ENCODE peak calls at places on chromosomes 6 and 20, in five cellular contexts. M, B, V, I and G are unnamed samples.

GRCh38 chr6:35017461-35018183 is 123.5 kb downstream of the TCP11 start:
- DNase-seq in B (no peak), I (no peak), V (no peak), M (no peak), G (no peak)

GRCh38 chr20:57030611-57031600 is 235.5 kb downstream of the BMP7 start:
- DNase-seq in I (no peak), M (no peak), V (no peak), B (no peak), G (no peak)

GRCh38 chr6:95519228-95520037 is 57.9 kb upstream of the MANEA start:
- DNase-seq in I (no peak), V (no peak), M (no peak), B (no peak), G (no peak)

GRCh38 chr6:108222064-108222463 is 38.8 kb downstream of the SNX3 start:
- DNase-seq in V (no peak), I (no peak), B (no peak), M (no peak), G (no peak)

GRCh38 chr6:12327391-12327790 is 37.2 kb downstream of the EDN1 start:
- DNase-seq in M (no peak), V (no peak), B (no peak), I (no peak), G (no peak)

GRCh38 chr6:40789143-40789764 is 202.1 kb upstream of the LRFN2 start:
- DNase-seq in M (no peak), V (peak), B (no peak), I (no peak), G (no peak)

GRCh38 chr20:16729080-16729479 is 746 bp upstream of the SNRPB2 start:
- DNase-seq in V (no peak), I (no peak), B (no peak), M (no peak), G (no peak)

GRCh38 chr6:11729083-11729482 is 49.5 kb downstream of the ADTRP start:
- DNase-seq in V (no peak), B (no peak), I (no peak), M (no peak), G (no peak)

GRCh38 chr6:154457881-154458284 is 52.6 kb downstream of the CNKSR3 start:
- DNase-seq in I (no peak), V (no peak), M (no peak), B (no peak), G (no peak)

GRCh38 chr20:42005211-42005610 is 387.0 kb upstream of the CHD6 start:
- DNase-seq in M (no peak), B (no peak), I (no peak), V (no peak), G (no peak)

GRCh38 chr20:11235058-11235457 is 561.3 kb upstream of the JAG1 start:
- DNase-seq in V (no peak), M (no peak), B (no peak), I (no peak), G (no peak)

GRCh38 chr6:166192557-166192956 is 24.9 kb upstream of the TBXT start:
- DNase-seq in I (no peak), B (no peak), V (no peak), M (no peak), G (no peak)

GRCh38 chr20:64154590-64155257 is 9.5 kb upstream of the MYT1 start:
- DNase-seq in V (no peak), I (no peak), B (no peak), M (no peak), G (no peak)

GRCh38 chr6:139173172-139173571 is 38.3 kb downstream of the HECA start:
- DNase-seq in I (peak), B (no peak), M (no peak), V (no peak), G (no peak)

GRCh38 chr6:108758884-108759283 is 89.3 kb upstream of the ARMC2 start:
- DNase-seq in V (no peak), M (no peak), B (no peak), I (no peak), G (no peak)

GRCh38 chr6:168189679-168190405 is 110.8 kb upstream of the FRMD1 start:
- DNase-seq in I (no peak), V (no peak), B (no peak), M (no peak), G (peak)

GRCh38 chr6:32168807-32169206 is 4.4 kb downstream of the EGFL8 start:
- DNase-seq in B (no peak), V (no peak), M (no peak), I (no peak), G (no peak)

GRCh38 chr6:83472767-83473166 is 39.6 kb upstream of the PRSS35 start:
- DNase-seq in M (no peak), I (no peak), B (no peak), V (no peak), G (no peak)

GRCh38 chr20:57807418-57808265 is 97.8 kb upstream of the PMEPA1 start:
- DNase-seq in I (no peak), M (no peak), V (no peak), B (no peak), G (no peak)

GRCh38 chr20:58580493-58580835 is 65.3 kb upstream of the APCDD1L start:
- DNase-seq in M (no peak), I (no peak), B (no peak), V (no peak), G (no peak)

GRCh38 chr6:140636237-140636636 is 1261.8 kb upstream of the CITED2 start:
- DNase-seq in I (no peak), V (peak), B (no peak), M (no peak), G (no peak)

GRCh38 chr20:23265226-23265625 is 85.4 kb upstream of the NXT1 start:
- DNase-seq in M (no peak), B (no peak), I (no peak), V (no peak), G (no peak)

GRCh38 chr20:64006902-64007301 is 26.0 kb downstream of the PRPF6 start:
- DNase-seq in I (no peak), B (no peak), V (no peak), M (no peak), G (no peak)

GRCh38 chr20:62887147-62887859 is 25.7 kb upstream of the TCFL5 start:
- DNase-seq in B (no peak), M (no peak), V (no peak), I (no peak), G (no peak)

GRCh38 chr6:169960891-169961611 is 209.6 kb downstream of the ERMARD start:
- DNase-seq in I (no peak), B (no peak), M (no peak), V (no peak), G (peak)

GRCh38 chr20:34954905-34955231 is 738 bp downstream of the GSS start:
- DNase-seq in B (no peak), V (no peak), M (no peak), I (peak), G (no peak)

GRCh38 chr6:149228276-149228962 is 89.1 kb upstream of the TAB2 start:
- DNase-seq in V (peak), I (no peak), M (no peak), B (no peak), G (no peak)

GRCh38 chr20:6663751-6664388 is 103.6 kb upstream of the BMP2 start:
- DNase-seq in B (no peak), M (no peak), I (peak), V (no peak), G (no peak)

GRCh38 chr20:13098720-13099355 is 90.1 kb downstream of the SPTLC3 start:
- DNase-seq in B (no peak), V (no peak), I (no peak), M (no peak), G (no peak)

GRCh38 chr20:3251806-3252205 is 12.8 kb upstream of the SLC4A11 start:
- DNase-seq in I (no peak), B (no peak), M (no peak), V (no peak), G (no peak)

GRCh38 chr20:62549499-62550086 is 73.8 kb upstream of the GATA5 start:
- DNase-seq in M (no peak), V (no peak), B (no peak), I (no peak), G (no peak)

GRCh38 chr6:18154507-18155272 is at the start of gene TPMT:
- DNase-seq in B (peak), V (peak), M (peak), I (peak), G (peak)

GRCh38 chr6:108145639-108146038 is 20.2 kb upstream of the NR2E1 start:
- DNase-seq in I (no peak), B (no peak), V (peak), M (no peak), G (no peak)

GRCh38 chr6:42021847-42022754 is 28.2 kb upstream of the TAF8 start:
- DNase-seq in B (no peak), M (no peak), I (no peak), V (no peak), G (no peak)